ENCODE peak calls at places on chromosome 9, in seven cellular contexts. Q is choroid plexus epithelial cell; X is stimulated activated CD8-positive, alpha-beta memory T cell treated with anti-CD3 and anti-CD28 coated beads, Interleukin-7, amount 100 ng/mL, for 24 hours; B is effector CD4-positive, alpha-beta T cell; E is M059J; W is NCI-H146; K is T-helper 17 cell. H is an unnamed sample.

GRCh38 chr9:123401879-123402513 is 46.0 kb downstream of the CRB2 start:
- DNase-seq in Q (peak), X (no peak), B (no peak), E (peak), W (peak), K (no peak), H (peak)

GRCh38 chr9:109821711-109822110 is 41.7 kb downstream of the PALM2AKAP2 start:
- DNase-seq in Q (peak), X (no peak), B (no peak), E (peak), W (no peak), K (no peak), H (peak)

GRCh38 chr9:36328798-36329411 is 70.7 kb upstream of the GNE start:
- DNase-seq in Q (peak), X (no peak), B (peak), E (peak), W (peak), K (no peak), H (peak)

GRCh38 chr9:136367296-136368145 is 4.0 kb upstream of the DNLZ start:
- DNase-seq in Q (no peak), X (no peak), B (no peak), E (no peak), W (peak), K (no peak), H (no peak)

GRCh38 chr9:125550216-125550614 is 156.8 kb downstream of the MAPKAP1 start:
- DNase-seq in Q (peak), X (no peak), B (no peak), E (no peak), W (no peak), K (no peak), H (peak)

GRCh38 chr9:122816163-122816867 is 12.1 kb downstream of the PDCL start:
- DNase-seq in Q (peak), X (no peak), B (peak), E (no peak), W (no peak), K (no peak), H (no peak)

GRCh38 chr9:125277411-125277810 is 15.8 kb downstream of the GAPVD1 start:
- DNase-seq in Q (no peak), X (no peak), B (no peak), E (no peak), W (no peak), K (no peak), H (no peak)

GRCh38 chr9:92378825-92379535 is 25.4 kb downstream of the OGN start:
- DNase-seq in Q (no peak), X (no peak), B (no peak), E (peak), W (peak), K (no peak), H (peak)

GRCh38 chr9:75175395-75175794 is 87.1 kb downstream of the OSTF1 start:
- DNase-seq in Q (no peak), X (no peak), B (no peak), E (peak), W (no peak), K (no peak), H (no peak)

GRCh38 chr9:127033059-127033458 is 89.4 kb downstream of the ANGPTL2 start:
- DNase-seq in Q (no peak), X (no peak), B (no peak), E (no peak), W (no peak), K (no peak), H (no peak)

GRCh38 chr9:32618261-32618660 is 17.2 kb downstream of the TAF1L start:
- DNase-seq in Q (no peak), X (no peak), B (no peak), E (no peak), W (no peak), K (no peak), H (no peak)

GRCh38 chr9:90659626-90660364 is 17.2 kb upstream of the DIRAS2 start:
- DNase-seq in Q (peak), X (no peak), B (no peak), E (peak), W (no peak), K (no peak), H (no peak)